ENCODE peak calls at places on chromosome 4, in eight cellular contexts. S is HFF-Myc; B is ELR; G is naive thymus-derived CD4-positive, alpha-beta T cell; A is activated CD8-positive, alpha-beta memory T cell treated with anti-CD3 and anti-CD28 coated beads for 48 hours; C is upper lobe of left lung; Q is fibroblast of mammary gland; J is NCI-H345. I is an unnamed sample.

GRCh38 chr4:131347816-131348215 is 1801.3 kb upstream of the PCDH10 start:
- DNase-seq in S (no peak), B (no peak), G (no peak), A (no peak), C (no peak), Q (no peak), J (no peak), I (no peak)

GRCh38 chr4:30362436-30362835 is 357.7 kb upstream of the PCDH7 start:
- DNase-seq in S (no peak), B (no peak), G (no peak), A (no peak), C (no peak), Q (no peak), J (no peak), I (no peak)

GRCh38 chr4:121421594-121421993 is 40.8 kb upstream of the QRFPR start:
- DNase-seq in S (no peak), B (peak; percentile 9), G (no peak), A (no peak), C (no peak), Q (peak; percentile 12), J (no peak), I (no peak)

GRCh38 chr4:186202490-186203140 is 11.2 kb downstream of the CYP4V2 start:
- DNase-seq in S (no peak), B (no peak), G (no peak), A (no peak), C (no peak), Q (no peak), J (no peak), I (no peak)

GRCh38 chr4:154781983-154782293 is 866 bp downstream of the RBM46 start:
- DNase-seq in S (no peak), B (no peak), G (no peak), A (no peak), C (no peak), Q (no peak), J (no peak), I (no peak)

GRCh38 chr4:176841730-176842129 is 49.0 kb upstream of the VEGFC start:
- DNase-seq in S (peak; percentile 38), B (peak; percentile 91), G (no peak), A (no peak), C (no peak), Q (peak; percentile 84), J (no peak), I (no peak)

GRCh38 chr4:26272654-26273307 is 48.0 kb upstream of the RBPJ start:
- DNase-seq in S (no peak), B (no peak), G (no peak), A (no peak), C (no peak), Q (no peak), J (no peak), I (no peak)

GRCh38 chr4:14028862-14029261 is 401.3 kb upstream of the BOD1L1 start:
- DNase-seq in S (no peak), B (no peak), G (no peak), A (no peak), C (no peak), Q (no peak), J (no peak), I (no peak)

GRCh38 chr4:78634011-78634664 is 82.6 kb downstream of the ANXA3 start:
- DNase-seq in S (no peak), B (no peak), G (no peak), A (no peak), C (no peak), Q (no peak), J (no peak), I (no peak)

GRCh38 chr4:69881173-69881773 is 21.3 kb upstream of the SULT1E1 start:
- DNase-seq in S (peak; percentile 4), B (peak; percentile 30), G (no peak), A (no peak), C (no peak), Q (peak; percentile 74), J (peak; percentile 26), I (no peak)

GRCh38 chr4:1291996-1292702 is 2.5 kb downstream of the MAEA start:
- DNase-seq in S (no peak), B (no peak), G (no peak), A (no peak), C (no peak), Q (no peak), J (no peak), I (no peak)

GRCh38 chr4:88938138-88938537 is 118.8 kb downstream of the FAM13A start:
- DNase-seq in S (peak; percentile 35), B (peak; percentile 89), G (no peak), A (no peak), C (no peak), Q (peak; percentile 96), J (no peak), I (no peak)

GRCh38 chr4:14879643-14880042 is 122.6 kb upstream of the CPEB2 start:
- DNase-seq in S (no peak), B (no peak), G (no peak), A (no peak), C (peak; percentile 52), Q (no peak), J (peak; percentile 59), I (no peak)

GRCh38 chr4:2570551-2571222 is 34.2 kb downstream of the FAM193A start:
- DNase-seq in S (no peak), B (no peak), G (peak; percentile 17), A (peak; percentile 47), C (no peak), Q (no peak), J (no peak), I (no peak)